ENCODE peak calls at places on chromosomes 1 and 21, in seven cellular contexts. E, I, B, T, P, O and L are unnamed samples. For H3K36me3 and H3K4me1, the result is how much of the 10 kb centered on the place peaks cover.

GRCh38 chr21:32212116-32212515 is 66.7 kb downstream of the MIS18A start:
- DNase-seq in E (no peak), I (no peak), B (no peak), T (no peak), P (no peak), O (no peak), L (no peak)

GRCh38 chr21:35367558-35367957 is 318.5 kb upstream of the RUNX1 start:
- DNase-seq in E (peak), I (no peak), B (no peak), T (no peak), P (no peak), O (no peak), L (no peak)

GRCh38 chr1:243216741-243217140 is 38.3 kb downstream of the CEP170 start:
- DNase-seq in E (no peak), I (no peak), B (no peak), T (no peak), P (no peak), O (no peak), L (no peak)

GRCh38 chr1:1426961-1427934 is 6.2 kb upstream of the ANKRD65 start:
- DNase-seq in E (no peak), I (no peak), B (no peak), T (no peak), P (no peak), O (no peak), L (peak)

GRCh38 chr1:158185770-158186705 is 5.3 kb downstream of the CD1D start:
- DNase-seq in E (no peak), I (no peak), B (no peak), T (no peak), P (peak), O (no peak), L (peak)

GRCh38 chr1:235277709-235278108 is 50.3 kb downstream of the ARID4B start:
- DNase-seq in E (no peak), I (no peak), B (no peak), T (no peak), P (no peak), O (no peak), L (no peak)

GRCh38 chr1:2553871-2554620 is 2.1 kb upstream of the TNFRSF14 start:
- DNase-seq in E (no peak), I (no peak), B (no peak), T (no peak), P (no peak), O (no peak), L (no peak)

GRCh38 chr1:119959836-119960235 is 63.5 kb upstream of the ADAM30 start:
- DNase-seq in E (no peak), I (no peak), B (no peak), T (no peak), P (no peak), O (no peak), L (no peak)

GRCh38 chr1:9689971-9690381 is 38.4 kb downstream of the PIK3CD start:
- DNase-seq in E (peak), I (no peak), B (no peak), T (no peak), P (peak), O (no peak), L (no peak)

GRCh38 chr1:1200876-1201810 is 5.2 kb downstream of the TNFRSF18 start:
- DNase-seq in E (peak), I (peak), B (no peak), T (peak), P (no peak), O (peak), L (peak)

GRCh38 chr1:68542586-68542985 is 45.7 kb upstream of the DEPDC1 start:
- DNase-seq in E (no peak), I (no peak), B (no peak), T (no peak), P (no peak), O (peak), L (no peak)

GRCh38 chr1:107251083-107251482 is 110.2 kb downstream of the NTNG1 start:
- DNase-seq in E (no peak), I (no peak), B (no peak), T (no peak), P (no peak), O (peak), L (no peak)

GRCh38 chr1:41501581-41501980 is 17.1 kb upstream of the EDN2 start:
- DNase-seq in E (peak), I (no peak), B (peak), T (no peak), P (peak), O (peak), L (no peak)

GRCh38 chr1:41502912-41503311 is 18.4 kb upstream of the EDN2 start:
- DNase-seq in E (no peak), I (no peak), B (no peak), T (no peak), P (no peak), O (no peak), L (no peak)

GRCh38 chr1:41499591-41499990 is 15.1 kb upstream of the EDN2 start:
- DNase-seq in E (peak), I (no peak), B (no peak), T (no peak), P (no peak), O (no peak), L (no peak)

GRCh38 chr1:41500378-41500777 is 15.9 kb upstream of the EDN2 start:
- DNase-seq in E (peak), I (no peak), B (peak), T (no peak), P (peak), O (peak), L (no peak)

DNA sequence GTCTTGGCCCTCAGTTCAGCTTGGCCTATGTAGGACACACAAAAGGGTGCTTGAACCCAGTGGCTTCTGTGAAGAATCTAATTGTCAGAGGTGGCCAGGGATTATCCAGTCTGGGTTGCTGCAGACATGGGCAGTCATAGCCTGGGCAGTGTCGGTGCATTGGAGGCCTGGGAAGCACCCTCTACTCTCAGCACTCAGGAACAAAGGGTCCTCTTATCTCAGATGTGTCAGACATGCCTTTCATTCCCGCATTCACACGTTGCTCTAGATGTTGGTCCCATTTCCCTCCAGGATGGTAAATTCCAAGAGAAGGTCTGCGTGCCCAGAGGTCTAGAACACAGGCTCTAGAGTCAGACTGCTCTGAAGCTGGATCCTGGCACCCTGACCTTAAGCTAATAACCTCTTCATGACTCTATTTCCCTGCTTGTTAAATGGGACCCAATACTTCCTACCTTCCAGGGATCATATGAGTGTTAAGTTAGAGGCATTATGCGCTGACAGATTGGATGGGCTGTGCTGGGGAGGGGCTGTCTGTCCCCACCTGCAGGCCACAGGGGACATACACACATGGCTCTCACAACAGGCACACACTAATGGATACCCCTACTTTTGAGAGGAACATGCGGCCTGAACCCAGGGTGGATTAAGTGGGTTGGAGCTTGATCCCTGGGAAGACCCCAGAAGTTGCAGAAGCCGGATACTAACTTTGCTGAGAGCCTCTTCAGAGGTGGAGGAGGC is 16.5 kb upstream of the EDN2 start:
- DNase-seq in E (no peak), I (no peak), B (no peak), T (no peak), P (no peak), O (no peak), L (no peak)
- H3K36me3 ChIP-seq in E (under half), I (under half), B (under half), T (under half), P (under half), O (under half), L (under half)

DNA sequence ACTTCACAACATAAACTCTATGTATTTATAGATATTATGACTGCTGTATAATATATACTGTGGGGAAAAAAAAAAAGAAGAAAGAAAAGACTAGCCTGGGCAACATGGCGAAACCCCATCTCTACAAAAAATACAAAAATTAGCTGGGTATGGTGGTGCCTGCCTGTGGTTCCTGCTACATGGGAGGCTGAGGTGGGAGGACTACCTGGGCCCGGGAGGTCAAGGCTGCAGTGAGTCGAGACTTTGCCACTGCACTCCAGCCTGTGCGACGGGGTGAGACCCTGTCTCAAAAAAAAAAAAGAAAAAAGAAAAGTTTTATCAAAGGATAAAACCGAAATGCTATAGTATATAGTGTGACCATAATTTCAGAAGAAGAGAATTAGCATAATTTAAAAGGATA is 2.7 kb downstream of the EXOC8 start:
- DNase-seq in E (no peak), I (no peak), B (no peak), T (no peak), P (no peak), O (no peak), L (no peak)
- H3K4me1 ChIP-seq in E (under half), I (half or more), B (under half), T (half or more), P (under half), O (under half), L (under half)

DNA sequence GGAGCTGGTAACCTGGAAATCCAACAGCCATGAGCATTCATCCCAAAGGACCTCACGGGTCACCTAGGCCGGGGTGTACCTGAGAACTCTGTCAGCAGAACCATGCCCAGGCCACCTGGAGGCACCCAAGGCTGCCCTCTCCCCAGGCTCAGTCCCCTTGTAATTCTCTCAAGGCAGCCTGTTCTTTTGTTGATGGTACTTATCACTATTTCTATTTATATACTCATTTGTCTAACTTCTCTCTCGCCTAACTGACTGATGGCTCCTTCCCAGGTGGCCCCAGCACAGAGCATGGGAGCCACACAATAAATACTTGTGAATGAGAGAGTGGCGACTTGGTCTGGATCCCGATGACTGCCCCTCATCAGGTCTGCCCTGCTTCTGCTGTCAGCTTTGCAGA is 16.7 kb downstream of the CASP9 start:
- DNase-seq in E (no peak), I (no peak), B (no peak), T (no peak), P (no peak), O (no peak), L (no peak)
- H3K36me3 ChIP-seq in E (under half), I (under half), B (under half), T (under half), P (under half), O (under half), L (under half)

DNA sequence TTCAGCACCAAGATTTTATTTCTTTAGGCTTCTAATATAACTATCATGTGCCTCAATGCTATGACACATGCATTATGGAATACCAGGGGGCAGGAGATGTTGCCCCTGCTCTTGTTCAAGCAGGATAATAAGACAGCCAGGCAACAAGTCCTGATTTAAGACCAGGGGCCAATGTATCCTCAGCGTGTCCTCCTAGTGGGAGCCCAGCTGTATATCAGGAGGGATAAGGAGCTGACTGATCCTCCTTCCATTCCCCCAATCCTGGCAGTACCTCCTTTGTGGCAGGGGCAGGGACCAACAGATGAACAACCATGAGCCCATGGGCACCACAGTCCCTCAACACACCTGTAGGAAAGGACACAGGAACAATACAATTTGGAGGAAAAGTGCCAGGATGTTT is 29.3 kb downstream of the SORT1 start:
- DNase-seq in E (no peak), I (no peak), B (no peak), T (no peak), P (no peak), O (no peak), L (no peak)
- H3K4me1 ChIP-seq in E (under half), I (under half), B (half or more), T (under half), P (under half), O (under half), L (under half)

DNA sequence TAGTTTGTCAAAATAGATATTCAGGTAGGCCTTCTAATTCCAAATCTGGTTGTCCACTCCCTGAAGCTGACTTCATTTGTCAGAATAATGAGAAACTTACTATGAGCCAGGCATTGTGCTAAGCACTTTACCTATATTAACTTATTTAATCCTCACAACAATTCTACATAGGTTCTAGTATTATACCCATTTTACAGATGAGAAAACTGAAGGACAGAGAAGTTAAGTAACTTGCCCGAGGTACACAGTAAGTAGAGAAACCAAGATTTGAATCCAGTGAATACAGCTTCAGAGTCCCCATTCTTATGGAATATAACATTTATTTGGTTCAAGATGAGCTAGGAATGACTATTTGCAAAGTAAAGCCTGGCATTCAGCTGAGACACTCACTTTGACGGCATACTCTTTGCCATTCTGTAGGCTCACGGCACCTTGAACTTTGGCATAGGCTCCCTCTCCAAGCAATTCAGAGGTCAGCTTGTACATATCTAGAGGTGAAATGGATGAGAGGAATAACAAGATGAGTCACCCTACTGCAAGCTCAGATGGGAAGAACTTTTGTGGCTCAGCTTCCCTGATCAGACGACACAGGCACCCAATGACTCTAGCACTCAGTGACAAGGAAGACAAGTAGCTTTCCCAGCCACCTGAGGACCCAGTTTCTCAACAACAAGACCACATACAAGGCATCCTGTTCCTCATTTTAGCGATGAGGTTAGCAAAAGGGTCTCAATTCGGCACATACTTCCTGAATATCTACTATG is 23.7 kb downstream of the MKNK1 start:
- DNase-seq in E (no peak), I (no peak), B (no peak), T (no peak), P (no peak), O (no peak), L (no peak)
- H3K36me3 ChIP-seq in E (under half), I (under half), B (under half), T (half or more), P (under half), O (under half), L (under half)